ENCODE peak calls at places on chromosome 19, in six cellular contexts. R is cardiac fibroblast, A is cardiac muscle cell, J is body of pancreas, M is colonic mucosa, E is keratinocyte. I is an unnamed sample.

GRCh38 chr19:572891-573825 is 762 bp downstream of the BSG start:
- DNase-seq in M (peak), E (no peak), A (peak), J (peak), R (peak), I (no peak)

GRCh38 chr19:47697863-47698609 is 15.2 kb upstream of the EHD2 start:
- DNase-seq in M (peak), A (peak), R (peak), J (peak), E (no peak), I (no peak)

GRCh38 chr19:13817615-13818371 is 22.6 kb downstream of the ZSWIM4 start:
- DNase-seq in A (no peak), M (peak), E (no peak), R (peak), J (peak), I (no peak)

GRCh38 chr19:44856438-44857083 is 10.5 kb downstream of the NECTIN2 start:
- DNase-seq in E (no peak), R (no peak), J (peak), M (no peak), A (no peak), I (no peak)

GRCh38 chr19:5961969-5962945 is 15.7 kb downstream of the RANBP3 start:
- DNase-seq in E (no peak), M (peak), R (peak), J (peak), A (peak), I (no peak)

GRCh38 chr19:49872245-49873148 is 4.7 kb downstream of the AKT1S1 start:
- DNase-seq in E (no peak), R (no peak), M (no peak), J (no peak), A (no peak), I (no peak)

GRCh38 chr19:31430381-31430780 is 81.1 kb upstream of the TSHZ3 start:
- DNase-seq in M (no peak), J (no peak), E (no peak), A (no peak), R (no peak), I (no peak)

GRCh38 chr19:49363265-49364082 is at the start of gene DKKL1:
- DNase-seq in M (peak), E (peak), J (peak), R (peak), A (peak), I (peak)

GRCh38 chr19:58562126-58563033 is 4.0 kb upstream of the UBE2M start:
- DNase-seq in M (peak), J (peak), A (peak), E (no peak), R (peak), I (no peak)

GRCh38 chr19:33997690-33998089 is 174.6 kb upstream of the LSM14A start:
- DNase-seq in J (no peak), A (no peak), E (no peak), M (no peak), R (no peak), I (no peak)
- TF ChIP-seq CTCF in J (peak), A (peak), E (no peak), M (no peak), R (no peak), I (no peak)

GRCh38 chr19:32436692-32437091 is 31.1 kb downstream of the DPY19L3 start:
- DNase-seq in J (no peak), A (no peak), E (no peak), M (no peak), R (no peak), I (no peak)

GRCh38 chr19:32438751-32439150 is 33.2 kb downstream of the DPY19L3 start:
- DNase-seq in E (no peak), J (no peak), R (no peak), M (no peak), A (no peak), I (no peak)

GRCh38 chr19:32442650-32443049 is 37.1 kb downstream of the DPY19L3 start:
- DNase-seq in E (no peak), J (no peak), A (no peak), R (no peak), M (no peak), I (no peak)

DNA sequence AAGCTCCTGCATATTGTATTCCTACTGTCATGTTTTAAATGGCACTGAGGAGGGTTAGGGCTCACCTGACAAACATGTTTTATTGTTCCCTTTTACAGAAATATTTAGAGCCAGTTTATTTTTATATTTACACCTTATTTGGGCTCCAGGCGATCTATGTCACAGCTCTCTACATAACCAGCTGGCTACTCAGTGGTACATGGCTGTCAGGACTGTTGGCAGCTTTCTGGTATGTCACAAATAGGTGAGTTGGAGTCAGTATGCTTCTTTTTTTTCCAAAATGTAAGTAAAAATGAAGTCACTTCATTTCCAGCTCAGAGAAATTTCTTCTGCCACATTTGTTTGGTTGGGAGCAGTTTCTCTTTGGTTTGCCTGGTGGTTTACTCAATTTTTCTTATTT is 31.5 kb downstream of the DPY19L3 start:
- DNase-seq in J (no peak), R (no peak), M (no peak), E (no peak), A (no peak), I (no peak)
- H3K4me3 ChIP-seq in J (no peak), R (no peak), M (no peak), E (no peak), A (no peak), I (no peak)

GRCh38 chr19:18776288-18776594 is 14.9 kb downstream of the COMP start:
- DNase-seq in A (peak), E (no peak), M (no peak), J (no peak), R (peak), I (no peak)
- TF ChIP-seq CTCF in A (peak), E (peak), M (no peak), J (no peak), R (peak), I (peak)

GRCh38 chr19:8209965-8210659 is 942 bp downstream of the CERS4 start:
- DNase-seq in A (no peak), J (no peak), R (no peak), M (no peak), E (no peak), I (no peak)
- H3K4me3 ChIP-seq in A (peak), J (peak), R (peak), M (peak), E (peak), I (peak)

GRCh38 chr19:19022380-19022961 is 10.8 kb downstream of the SUGP2 start:
- DNase-seq in M (no peak), E (no peak), R (no peak), A (no peak), J (no peak), I (no peak)

GRCh38 chr19:19027228-19027627 is 6.1 kb downstream of the SUGP2 start:
- DNase-seq in J (no peak), E (no peak), A (no peak), M (no peak), R (no peak), I (no peak)

GRCh38 chr19:19028526-19028925 is 4.8 kb downstream of the SUGP2 start:
- DNase-seq in R (no peak), A (no peak), J (no peak), E (no peak), M (no peak), I (no peak)

GRCh38 chr19:19021115-19021514 is 12.2 kb downstream of the SUGP2 start:
- DNase-seq in J (no peak), A (peak), R (peak), M (no peak), E (no peak), I (no peak)

GRCh38 chr19:19026299-19026971 is 6.9 kb downstream of the SUGP2 start:
- DNase-seq in M (no peak), J (peak), E (no peak), A (no peak), R (peak), I (no peak)
- TF ChIP-seq CTCF in M (no peak), J (no peak), E (peak), A (no peak), R (no peak), I (no peak)

GRCh38 chr19:34366670-34367423 is 1.9 kb downstream of the GPI start:
- DNase-seq in R (peak), M (peak), J (no peak), A (peak), E (no peak), I (peak)
- H3K4me3 ChIP-seq in R (peak), M (peak), J (no peak), A (peak), E (peak), I (peak)

GRCh38 chr19:51418707-51419106 is 1.3 kb upstream of the SIGLEC10 start:
- DNase-seq in E (no peak), R (no peak), M (no peak), A (no peak), J (no peak), I (no peak)

GRCh38 chr19:51417107-51417806 is at the start of gene SIGLEC10:
- DNase-seq in J (peak), A (peak), E (no peak), M (no peak), R (no peak), I (no peak)

GRCh38 chr19:51421229-51422052 is 4.0 kb upstream of the SIGLEC10 start:
- DNase-seq in E (no peak), R (no peak), J (no peak), M (no peak), A (no peak), I (no peak)

GRCh38 chr19:51417807-51418152 is 338 bp upstream of the SIGLEC10 start:
- DNase-seq in R (no peak), M (no peak), A (no peak), E (no peak), J (no peak), I (no peak)

GRCh38 chr19:51422053-51422448 is 4.6 kb upstream of the SIGLEC10 start:
- DNase-seq in J (peak), R (peak), M (peak), E (no peak), A (peak), I (no peak)
- TF ChIP-seq CTCF in J (peak), R (peak), M (peak), E (peak), A (peak), I (peak)

DNA sequence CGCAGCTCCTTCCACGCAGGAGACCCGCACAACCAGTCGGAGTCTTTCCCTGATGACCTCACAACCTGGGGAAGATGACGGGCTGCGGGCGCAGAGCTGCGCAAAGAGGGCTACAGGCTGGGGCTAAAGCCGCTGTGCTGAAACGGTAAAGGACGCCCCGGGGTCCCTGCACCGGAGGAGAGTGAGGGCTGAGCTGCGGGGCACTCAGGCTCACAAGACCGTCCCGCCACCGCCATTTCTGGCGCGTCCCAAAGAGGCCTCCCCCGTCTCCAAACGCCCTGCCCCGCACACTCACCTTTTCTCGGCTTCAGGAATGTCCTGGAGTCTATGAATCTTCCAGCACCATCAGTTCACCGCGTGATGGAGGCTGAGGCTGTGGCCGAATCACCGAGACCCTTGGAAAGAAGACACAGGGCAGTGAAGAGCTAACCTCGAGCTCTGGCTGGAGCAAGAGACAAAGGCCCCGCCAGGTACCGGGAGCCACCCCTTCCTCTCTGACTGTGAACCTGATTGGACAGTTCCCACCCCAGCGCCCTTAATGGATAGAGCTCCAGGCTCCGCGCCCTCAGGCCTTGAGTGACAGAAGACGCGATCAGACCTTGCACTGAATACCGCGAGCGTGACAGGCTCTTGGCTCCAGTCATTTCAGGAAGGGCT is 41.8 kb upstream of the ZNF429 start:
- DNase-seq in R (no peak), A (peak), M (peak), E (no peak), J (peak), I (no peak)
- H3K4me3 ChIP-seq in R (no peak), A (peak), M (peak), E (no peak), J (peak), I (no peak)

GRCh38 chr19:46330319-46330918 is 16.5 kb upstream of the PPP5C start:
- DNase-seq in A (no peak), J (no peak), R (no peak), E (no peak), M (no peak), I (no peak)
- TF ChIP-seq CTCF in A (no peak), J (no peak), R (no peak), E (no peak), M (no peak), I (no peak)

DNA sequence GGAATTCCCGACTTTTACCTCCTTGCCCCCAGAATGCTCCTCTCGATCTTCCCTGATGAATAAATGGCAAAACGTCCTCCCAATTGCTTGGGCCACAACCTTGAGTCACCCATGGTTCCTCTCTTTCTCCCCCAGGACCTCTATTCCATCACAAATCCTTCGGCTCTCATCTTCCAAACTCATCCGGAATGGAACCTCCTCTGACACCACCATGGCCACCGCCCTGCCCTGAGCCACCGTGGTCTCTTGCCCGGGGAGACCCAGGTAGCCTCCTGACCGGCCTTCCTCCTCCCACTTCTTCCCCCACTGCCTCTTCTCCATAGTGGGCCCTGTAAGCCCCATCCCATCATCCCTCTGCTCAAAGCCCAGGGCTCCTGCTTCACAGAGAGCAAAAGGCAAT is 4.9 kb downstream of the SLC7A10 start:
- DNase-seq in M (no peak), E (no peak), A (no peak), R (no peak), J (no peak), I (no peak)
- H3K4me3 ChIP-seq in M (no peak), E (no peak), A (no peak), R (no peak), J (no peak), I (no peak)